ENCODE peak calls at places on chromosomes 6 and 20, in nine cellular contexts. Q is astrocyte of the spinal cord, R is heart left ventricle, K is coronary artery, I is glutamatergic neuron, D is lung, A is GM13976, W is cardiac muscle cell, P is fibroblast of pulmonary artery. X is an unnamed sample.

GRCh38 chr20:42958367-42959112 is 231.2 kb downstream of the PTPRT start:
- DNase-seq in D (no peak), A (no peak), K (no peak), Q (no peak), W (no peak), P (no peak), I (no peak), R (no peak), X (no peak)

GRCh38 chr6:84688187-84688878 is 76.1 kb downstream of the TBX18 start:
- DNase-seq in R (no peak), I (no peak), D (no peak), A (no peak), W (peak; percentile 57), P (no peak), Q (peak; percentile 43), K (no peak), X (peak; percentile 74)

GRCh38 chr6:141309295-141309694 is 823.4 kb upstream of the GJE1 start:
- DNase-seq in A (no peak), K (no peak), R (no peak), Q (no peak), I (no peak), P (peak; percentile 14), W (peak; percentile 42), D (no peak), X (peak; percentile 8)

GRCh38 chr6:158666637-158667359 is 16.9 kb downstream of the SYTL3 start:
- DNase-seq in D (peak; percentile 81), A (peak; percentile 48), R (no peak), Q (peak; percentile 59), W (peak; percentile 89), K (no peak), P (peak; percentile 71), I (no peak), X (peak; percentile 22)

GRCh38 chr6:44064089-44064947 is 62.9 kb downstream of the MRPL14 start:
- DNase-seq in R (peak; percentile 88), I (no peak), K (peak; percentile 86), Q (peak; percentile 95), D (peak; percentile 59), W (peak; percentile 97), P (peak; percentile 99), A (peak; percentile 63), X (peak; percentile 98)

GRCh38 chr20:63273635-63274380 is 1.2 kb downstream of the ARFGAP1 start:
- DNase-seq in K (no peak), P (peak; percentile 53), Q (peak; percentile 71), I (no peak), D (no peak), R (no peak), W (peak; percentile 70), A (no peak), X (peak; percentile 67)

GRCh38 chr6:21061892-21062291 is 527.6 kb downstream of the CDKAL1 start:
- DNase-seq in R (no peak), P (no peak), W (no peak), Q (no peak), I (no peak), K (no peak), A (no peak), D (no peak), X (no peak)

GRCh38 chr20:11204926-11205768 is 531.3 kb upstream of the JAG1 start:
- DNase-seq in A (no peak), P (peak; percentile 86), K (no peak), Q (peak; percentile 70), D (peak; percentile 66), R (peak; percentile 56), I (peak; percentile 58), W (peak; percentile 81), X (peak; percentile 79)

GRCh38 chr6:37663016-37663810 is 34.5 kb downstream of the MDGA1 start:
- DNase-seq in Q (peak; percentile 56), I (peak; percentile 6), A (no peak), R (no peak), K (no peak), D (no peak), W (peak; percentile 43), P (peak; percentile 29), X (peak; percentile 36)

GRCh38 chr6:8821921-8822512 is 386.7 kb upstream of the SLC35B3 start:
- DNase-seq in R (no peak), I (no peak), D (no peak), K (no peak), W (no peak), P (no peak), A (no peak), Q (no peak), X (no peak)

GRCh38 chr6:107813555-107814194 is 10.4 kb downstream of the SCML4 start:
- DNase-seq in P (no peak), K (peak; percentile 14), W (no peak), A (no peak), Q (no peak), D (no peak), I (no peak), R (no peak), X (no peak)

GRCh38 chr6:35096129-35096852 is 44.8 kb downstream of the TCP11 start:
- DNase-seq in W (peak; percentile 75), K (no peak), D (no peak), R (no peak), I (no peak), P (peak; percentile 64), Q (peak; percentile 66), A (no peak), X (peak; percentile 83)

GRCh38 chr6:137892271-137892708 is 25.2 kb downstream of the TNFAIP3 start:
- DNase-seq in A (no peak), I (no peak), W (peak; percentile 54), P (no peak), Q (peak; percentile 58), K (no peak), R (no peak), D (no peak), X (peak; percentile 86)

GRCh38 chr6:168060521-168060931 is 18.5 kb downstream of the FRMD1 start:
- DNase-seq in A (no peak), W (peak; percentile 91), Q (peak; percentile 37), D (no peak), P (peak; percentile 79), K (no peak), I (peak; percentile 66), R (peak; percentile 82), X (peak; percentile 59)

GRCh38 chr6:148169701-148170100 is 172.9 kb upstream of the SASH1 start:
- DNase-seq in A (no peak), P (no peak), R (no peak), D (no peak), I (no peak), W (no peak), Q (peak; percentile 39), K (no peak), X (no peak)

GRCh38 chr6:131980791-131981623 is 29.8 kb upstream of the CCN2 start:
- DNase-seq in K (no peak), I (no peak), D (no peak), A (no peak), R (no peak), W (peak; percentile 23), Q (no peak), P (peak; percentile 39), X (peak; percentile 30)

GRCh38 chr6:31243508-31243907 is 28.4 kb downstream of the HLA-C start:
- DNase-seq in P (no peak), Q (no peak), D (no peak), A (no peak), W (no peak), I (no peak), R (no peak), K (no peak), X (no peak)

GRCh38 chr6:32703347-32703746 is 36.9 kb upstream of the HLA-DQB1 start:
- DNase-seq in Q (no peak), K (no peak), R (no peak), D (no peak), I (no peak), P (no peak), A (no peak), W (no peak), X (no peak)

GRCh38 chr6:32700391-32701040 is 34.1 kb upstream of the HLA-DQB1 start:
- DNase-seq in R (no peak), A (peak; percentile 54), W (peak; percentile 81), Q (peak; percentile 66), I (peak; percentile 28), K (no peak), P (peak; percentile 80), D (peak; percentile 32), X (peak; percentile 79)
- TF ChIP-seq CTCF in R (peak; percentile 76), A (peak; percentile 56), W (peak; percentile 75), Q (peak; percentile 74), I (peak; percentile 74), K (no peak), P (peak; percentile 75), D (peak; percentile 62), X (peak; percentile 69)

GRCh38 chr6:2961491-2961890 is 9.9 kb downstream of the SERPINB6 start:
- DNase-seq in P (no peak), W (no peak), I (no peak), D (no peak), Q (no peak), K (no peak), R (no peak), A (no peak), X (no peak)
- TF ChIP-seq CTCF in P (no peak), W (no peak), I (no peak), D (no peak), Q (no peak), K (no peak), R (no peak), A (no peak), X (no peak)

DNA sequence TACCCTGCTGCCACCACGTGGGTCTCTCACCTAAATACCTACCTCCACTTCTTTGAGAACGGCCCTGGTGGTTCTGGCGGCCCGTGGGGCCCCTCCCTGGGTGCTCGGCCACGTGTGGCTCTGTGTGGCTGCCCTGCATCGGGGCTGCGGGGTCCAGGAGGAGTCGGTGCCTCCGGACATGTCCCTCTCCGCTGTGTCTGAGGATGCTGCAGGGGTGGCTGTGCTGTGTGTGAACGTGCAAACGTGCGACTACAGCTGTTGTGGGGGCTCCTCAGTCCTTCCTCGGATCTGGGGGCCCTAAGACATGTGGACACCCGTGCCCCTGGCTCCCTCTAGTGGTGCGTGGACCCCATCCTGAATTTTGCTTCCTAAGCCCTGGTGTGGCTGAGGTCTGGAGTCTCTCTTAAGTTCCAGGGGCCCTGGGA is 691.8 kb downstream of the QKI start:
- DNase-seq in K (no peak), A (peak; percentile 58), W (peak; percentile 59), Q (peak; percentile 48), I (peak; percentile 37), D (no peak), R (peak; percentile 86), P (peak; percentile 47), X (peak; percentile 2)
- TF ChIP-seq CTCF in K (no peak), A (no peak), W (peak; percentile 73), Q (peak; percentile 74), I (peak; percentile 31), D (no peak), R (peak; percentile 63), P (peak; percentile 57), X (peak; percentile 24)

DNA sequence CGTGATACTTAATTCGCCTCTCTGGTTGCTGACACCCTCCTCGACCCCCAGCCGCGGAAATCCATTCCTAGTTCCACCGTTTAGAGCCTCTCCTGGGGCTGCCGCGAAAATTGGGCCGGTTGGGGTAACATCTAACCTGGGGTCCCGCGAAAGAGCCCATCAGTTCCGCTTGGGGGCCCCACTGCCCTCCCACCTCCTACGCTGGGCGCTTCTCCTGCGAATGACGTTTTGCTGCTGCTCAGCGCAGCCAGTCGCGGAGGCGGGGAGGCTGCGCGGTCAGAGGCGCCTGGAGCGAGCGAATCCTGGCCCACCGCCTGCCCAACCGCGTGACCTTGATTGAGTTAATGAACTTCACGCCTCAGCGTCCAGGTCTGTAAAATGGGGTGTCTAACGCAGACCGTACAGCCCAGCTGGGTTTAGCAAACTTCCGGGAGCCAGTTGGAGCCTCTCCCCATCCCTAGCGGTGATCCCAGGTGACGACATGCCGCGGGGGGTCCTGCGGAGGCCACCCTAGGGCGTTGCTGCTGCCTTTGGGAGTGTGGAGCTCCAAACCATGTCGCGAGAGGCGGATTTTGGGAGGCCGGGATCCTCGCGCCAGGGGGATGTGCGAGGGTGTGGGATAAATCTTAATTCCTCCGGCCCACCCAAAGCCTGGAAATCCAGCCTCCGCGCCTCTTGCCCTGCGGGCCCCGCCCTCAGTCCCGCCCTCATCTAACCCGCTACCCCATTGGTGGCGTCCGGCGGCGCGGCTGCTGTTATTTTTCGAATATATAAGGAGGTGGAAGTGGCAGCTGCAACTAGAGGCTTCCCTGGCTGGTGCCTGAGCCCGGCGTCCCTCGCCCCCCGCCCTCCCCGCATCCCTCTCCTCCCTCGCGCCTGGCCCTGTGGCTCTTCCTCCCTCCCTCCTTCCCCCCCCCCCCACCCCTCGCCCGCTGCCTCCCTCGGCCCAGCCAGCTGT is at the start of gene CDC25B:
- DNase-seq in P (peak; percentile 95), W (peak; percentile 93), A (peak; percentile 95), K (peak; percentile 95), Q (peak; percentile 95), D (peak; percentile 94), I (peak; percentile 94), R (peak; percentile 94), X (peak; percentile 95)
- TF ChIP-seq CTCF in P (peak; percentile 35), W (peak; percentile 37), A (peak; percentile 25), K (peak; percentile 38), Q (peak; percentile 47), D (no peak), I (peak; percentile 69), R (no peak), X (peak; percentile 63)